ENCODE peak calls at places on chromosomes 3 and 15, in four cellular contexts. J is right atrium auricular region, W is psoas muscle, Q is endodermal cell. E is an unnamed sample. For H3K36me3, the result is how much of the 10 kb centered on the place peaks cover.

GRCh38 chr15:67091073-67091965 is 25.9 kb downstream of the SMAD3 start:
- DNase-seq in W (peak), Q (no peak), J (peak), E (peak)

GRCh38 chr3:156525808-156526207 is 29.1 kb downstream of the SSR3 start:
- DNase-seq in W (no peak), J (no peak), Q (no peak), E (no peak)

GRCh38 chr3:187016639-187017345 is 86.5 kb downstream of the ST6GAL1 start:
- DNase-seq in Q (no peak), J (peak), W (no peak), E (no peak)

GRCh38 chr15:62816342-62817059 is 226.0 kb upstream of the TPM1 start:
- DNase-seq in Q (no peak), J (no peak), W (no peak), E (no peak)

GRCh38 chr15:40591310-40591845 is 2.7 kb upstream of the KNL1 start:
- DNase-seq in W (no peak), J (no peak), Q (peak), E (peak)

GRCh38 chr3:125313060-125313635 is 62.0 kb downstream of the ZNF148 start:
- DNase-seq in W (no peak), Q (no peak), J (no peak), E (no peak)

GRCh38 chr3:9279959-9280358 is 30.5 kb upstream of the SRGAP3 start:
- DNase-seq in W (no peak), J (no peak), Q (no peak), E (no peak)

GRCh38 chr3:74302274-74302673 is 312.2 kb downstream of the CNTN3 start:
- DNase-seq in W (no peak), Q (no peak), J (no peak), E (no peak)

GRCh38 chr3:141275973-141276372 is 44.3 kb downstream of the PXYLP1 start:
- DNase-seq in J (peak), W (no peak), Q (no peak), E (no peak)

GRCh38 chr15:75028991-75029377 is 5.6 kb downstream of the PPCDC start:
- DNase-seq in W (no peak), J (no peak), Q (no peak), E (no peak)

GRCh38 chr15:77650285-77650684 is 17.6 kb upstream of the LINGO1 start:
- DNase-seq in W (no peak), J (no peak), Q (peak), E (no peak)

GRCh38 chr3:43515208-43515917 is 106.4 kb downstream of the ANO10 start:
- DNase-seq in W (no peak), J (no peak), Q (no peak), E (no peak)

GRCh38 chr3:97825101-97825500 is 3.3 kb downstream of the CRYBG3 start:
- DNase-seq in W (no peak), J (no peak), Q (no peak), E (no peak)

GRCh38 chr15:40340038-40340739 is 550 bp downstream of the CCDC9B start:
- DNase-seq in Q (no peak), J (peak), W (peak), E (peak)

GRCh38 chr15:87680200-87680599 is 576.3 kb downstream of the NTRK3 start:
- DNase-seq in J (no peak), Q (no peak), W (no peak), E (no peak)

GRCh38 chr3:108538083-108538482 is 27.7 kb upstream of the MYH15 start:
- DNase-seq in W (no peak), J (no peak), Q (no peak), E (no peak)

GRCh38 chr15:68794307-68794706 is 26.4 kb downstream of the ANP32A start:
- DNase-seq in W (no peak), J (no peak), Q (no peak), E (no peak)
- H3K36me3 ChIP-seq in W (under half), J (under half), Q (under half), E (under half)

GRCh38 chr3:67898916-67899315 is 244.5 kb upstream of the SUCLG2 start:
- DNase-seq in W (no peak), Q (no peak), J (no peak), E (no peak)
- H3K36me3 ChIP-seq in W (under half), Q (under half), J (under half), E (under half)

DNA sequence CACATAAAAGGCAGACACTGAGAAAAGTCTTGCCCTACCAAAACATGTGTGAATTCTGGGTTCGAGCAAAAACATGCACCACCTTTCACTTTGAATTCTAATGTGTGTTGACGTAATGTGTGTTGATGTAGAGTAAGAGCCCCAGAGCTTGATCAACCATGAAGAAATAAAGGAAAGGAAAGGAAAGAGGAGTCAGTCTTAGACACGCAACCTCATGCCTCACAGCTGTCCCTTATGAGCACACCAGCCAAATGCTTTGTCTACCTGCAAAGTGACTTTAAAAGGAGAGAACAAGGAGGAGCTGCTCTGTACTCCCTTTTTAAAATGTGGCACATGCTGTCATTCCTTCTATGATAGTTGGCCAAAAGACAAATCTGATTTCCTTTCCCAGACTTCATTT is 80.8 kb downstream of the RFTN1 start:
- DNase-seq in Q (no peak), W (no peak), J (no peak), E (no peak)
- H3K36me3 ChIP-seq in Q (under half), W (under half), J (under half), E (under half)

GRCh38 chr3:14482271-14482721 is 57.8 kb downstream of the GRIP2 start:
- DNase-seq in Q (no peak), W (no peak), J (no peak), E (no peak)
- H3K36me3 ChIP-seq in Q (half or more), W (half or more), J (half or more), E (under half)

DNA sequence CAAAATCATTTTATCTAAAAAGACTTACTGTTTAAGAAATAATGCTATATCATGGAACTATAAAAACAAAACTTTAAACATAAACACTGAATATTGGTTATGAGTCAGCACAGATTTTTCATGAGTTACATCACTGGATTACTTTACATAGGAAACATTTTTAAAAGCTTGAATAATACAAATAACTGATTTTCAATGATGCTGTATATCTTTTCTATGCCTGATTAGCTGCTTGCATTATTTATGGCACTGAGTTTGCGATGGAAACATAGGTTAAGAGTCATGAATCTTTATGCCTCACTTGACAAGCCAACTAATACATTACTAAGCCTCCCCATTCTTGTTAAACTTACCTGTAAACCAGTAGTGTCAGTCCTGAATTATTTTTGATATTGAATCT is 437.1 kb upstream of the BCHE start:
- DNase-seq in W (no peak), J (no peak), Q (no peak), E (no peak)
- H3K36me3 ChIP-seq in W (under half), J (under half), Q (under half), E (under half)

GRCh38 chr3:64003589-64003988 is 19.7 kb downstream of the PSMD6 start:
- DNase-seq in W (no peak), Q (no peak), J (no peak), E (no peak)
- H3K36me3 ChIP-seq in W (half or more), Q (half or more), J (under half), E (under half)

E was measured in mucosa of descending colon.